ENCODE peak calls at places on chromosomes 7 and 10, in six cellular contexts. G is endothelial cell of umbilical vein, U is HCT116, C is sigmoid colon, S is GM12891, L is H1. T is an unnamed sample.

GRCh38 chr7:74305987-74306736 is 17.0 kb downstream of the CLIP2 start:
- DNase-seq in G (no peak), U (no peak), C (no peak), S (no peak), L (no peak), T (no peak)

GRCh38 chr10:123093489-123093888 is 42.3 kb upstream of the HMX3 start:
- DNase-seq in G (no peak), U (no peak), C (no peak), S (no peak), L (no peak), T (no peak)

GRCh38 chr7:155816192-155816508 is 3.9 kb upstream of the SHH start:
- DNase-seq in G (no peak), U (no peak), C (no peak), S (no peak), L (no peak), T (no peak)

GRCh38 chr7:28183627-28184026 is 3.0 kb upstream of the JAZF1 start:
- DNase-seq in G (no peak), U (no peak), C (no peak), S (no peak), L (no peak), T (no peak)

GRCh38 chr7:73704640-73705550 is 14.6 kb downstream of the STX1A start:
- DNase-seq in G (no peak), U (no peak), C (peak), S (no peak), L (no peak), T (no peak)

GRCh38 chr10:102450374-102451104 is 804 bp downstream of the C10orf95 start:
- DNase-seq in G (peak), U (peak), C (peak), S (peak), L (no peak), T (no peak)

GRCh38 chr7:129741011-129741410 is 129.5 kb downstream of the NRF1 start:
- DNase-seq in G (no peak), U (no peak), C (no peak), S (no peak), L (no peak), T (no peak)

GRCh38 chr10:81027223-81027622 is 489.5 kb downstream of the SH2D4B start:
- DNase-seq in G (no peak), U (no peak), C (no peak), S (no peak), L (no peak), T (no peak)

GRCh38 chr7:157309990-157310668 is 26.7 kb upstream of the DNAJB6 start:
- DNase-seq in G (peak), U (peak), C (no peak), S (no peak), L (peak), T (no peak)

GRCh38 chr10:76311752-76312699 is 880.6 kb downstream of the LRMDA start:
- DNase-seq in G (peak), U (peak), C (no peak), S (peak), L (no peak), T (no peak)

GRCh38 chr7:80533287-80533686 is 21.4 kb upstream of the GNAT3 start:
- DNase-seq in G (no peak), U (no peak), C (no peak), S (no peak), L (no peak), T (no peak)

GRCh38 chr7:107312418-107312817 is 143.6 kb downstream of the HBP1 start:
- DNase-seq in G (no peak), U (no peak), C (no peak), S (no peak), L (no peak), T (no peak)

GRCh38 chr7:99644436-99644835 is 27.7 kb downstream of the ZSCAN25 start:
- DNase-seq in G (no peak), U (no peak), C (no peak), S (no peak), L (no peak), T (no peak)

GRCh38 chr7:65463184-65463583 is 89.5 kb downstream of the ZNF92 start:
- DNase-seq in G (no peak), U (no peak), C (no peak), S (no peak), L (no peak), T (no peak)

GRCh38 chr10:4780782-4781181 is 45.2 kb upstream of the AKR1E2 start:
- DNase-seq in G (peak), U (no peak), C (no peak), S (no peak), L (no peak), T (no peak)

GRCh38 chr10:106082865-106083264 is 1081.6 kb downstream of the SORCS1 start:
- DNase-seq in G (no peak), U (no peak), C (no peak), S (no peak), L (no peak), T (no peak)

GRCh38 chr10:15168296-15168780 is at the start of gene NMT2:
- DNase-seq in G (peak), U (peak), C (no peak), S (peak), L (peak), T (peak)

GRCh38 chr10:71999360-72000072 is 35.3 kb downstream of the CHST3 start:
- DNase-seq in G (peak), U (no peak), C (peak), S (no peak), L (no peak), T (no peak)

GRCh38 chr10:8365935-8366911 is 311.7 kb downstream of the GATA3 start:
- DNase-seq in G (no peak), U (no peak), C (no peak), S (no peak), L (peak), T (no peak)

GRCh38 chr10:75730847-75731246 is 299.4 kb downstream of the LRMDA start:
- DNase-seq in G (no peak), U (no peak), C (no peak), S (no peak), L (no peak), T (no peak)

GRCh38 chr7:54877683-54878082 is 118.7 kb upstream of the SEC61G start:
- DNase-seq in G (no peak), U (peak), C (no peak), S (no peak), L (no peak), T (no peak)

GRCh38 chr7:141043621-141044020 is 28.9 kb upstream of the MRPS33 start:
- DNase-seq in G (no peak), U (no peak), C (no peak), S (no peak), L (no peak), T (no peak)

GRCh38 chr7:44293561-44294324 is 31.7 kb downstream of the CAMK2B start:
- DNase-seq in G (no peak), U (no peak), C (peak), S (no peak), L (no peak), T (no peak)

GRCh38 chr7:137875746-137876145 is 29.0 kb upstream of the DGKI start:
- DNase-seq in G (no peak), U (no peak), C (no peak), S (no peak), L (no peak), T (no peak)

GRCh38 chr10:93515071-93515962 is 18.9 kb downstream of the CEP55 start:
- DNase-seq in G (peak), U (no peak), C (no peak), S (no peak), L (no peak), T (no peak)

GRCh38 chr7:1012392-1013095 is 29.6 kb downstream of the CYP2W1 start:
- DNase-seq in G (no peak), U (no peak), C (no peak), S (no peak), L (no peak), T (no peak)

GRCh38 chr10:88991161-88991899 is 732 bp downstream of the FAS start:
- DNase-seq in G (peak), U (peak), C (peak), S (no peak), L (no peak), T (no peak)

GRCh38 chr7:148944935-148945934 is 61.1 kb upstream of the EZH2 start:
- DNase-seq in G (no peak), U (no peak), C (no peak), S (no peak), L (no peak), T (no peak)

GRCh38 chr10:4650572-4650971 is 175.4 kb upstream of the AKR1E2 start:
- DNase-seq in G (no peak), U (no peak), C (no peak), S (no peak), L (no peak), T (no peak)

GRCh38 chr10:123573236-123574147 is 92.7 kb upstream of the GPR26 start:
- DNase-seq in G (peak), U (peak), C (peak), S (peak), L (peak), T (no peak)

GRCh38 chr10:121639416-121639815 is 41.2 kb upstream of the FGFR2 start:
- DNase-seq in G (no peak), U (no peak), C (no peak), S (no peak), L (no peak), T (no peak)

GRCh38 chr10:133324857-133325260 is 11.8 kb downstream of the CALY start:
- DNase-seq in G (no peak), U (no peak), C (no peak), S (no peak), L (no peak), T (no peak)

GRCh38 chr7:111708072-111708471 is 145.8 kb upstream of the IMMP2L start:
- DNase-seq in G (no peak), U (no peak), C (no peak), S (no peak), L (no peak), T (no peak)

GRCh38 chr7:28432105-28432504 is 19.8 kb downstream of the CREB5 start:
- DNase-seq in G (no peak), U (no peak), C (peak), S (no peak), L (no peak), T (no peak)

GRCh38 chr10:103690281-103690680 is 165.1 kb downstream of the SH3PXD2A start:
- DNase-seq in G (no peak), U (no peak), C (no peak), S (no peak), L (no peak), T (no peak)

GRCh38 chr10:132363921-132364593 is 32.1 kb downstream of the LRRC27 start:
- DNase-seq in G (peak), U (no peak), C (peak), S (no peak), L (no peak), T (peak)

GRCh38 chr7:91164531-91164930 is 99.7 kb upstream of the FZD1 start:
- DNase-seq in G (no peak), U (no peak), C (no peak), S (no peak), L (no peak), T (no peak)

GRCh38 chr10:85603167-85603940 is 763.2 kb downstream of the GRID1 start:
- DNase-seq in G (no peak), U (no peak), C (no peak), S (no peak), L (no peak), T (peak)

DNA sequence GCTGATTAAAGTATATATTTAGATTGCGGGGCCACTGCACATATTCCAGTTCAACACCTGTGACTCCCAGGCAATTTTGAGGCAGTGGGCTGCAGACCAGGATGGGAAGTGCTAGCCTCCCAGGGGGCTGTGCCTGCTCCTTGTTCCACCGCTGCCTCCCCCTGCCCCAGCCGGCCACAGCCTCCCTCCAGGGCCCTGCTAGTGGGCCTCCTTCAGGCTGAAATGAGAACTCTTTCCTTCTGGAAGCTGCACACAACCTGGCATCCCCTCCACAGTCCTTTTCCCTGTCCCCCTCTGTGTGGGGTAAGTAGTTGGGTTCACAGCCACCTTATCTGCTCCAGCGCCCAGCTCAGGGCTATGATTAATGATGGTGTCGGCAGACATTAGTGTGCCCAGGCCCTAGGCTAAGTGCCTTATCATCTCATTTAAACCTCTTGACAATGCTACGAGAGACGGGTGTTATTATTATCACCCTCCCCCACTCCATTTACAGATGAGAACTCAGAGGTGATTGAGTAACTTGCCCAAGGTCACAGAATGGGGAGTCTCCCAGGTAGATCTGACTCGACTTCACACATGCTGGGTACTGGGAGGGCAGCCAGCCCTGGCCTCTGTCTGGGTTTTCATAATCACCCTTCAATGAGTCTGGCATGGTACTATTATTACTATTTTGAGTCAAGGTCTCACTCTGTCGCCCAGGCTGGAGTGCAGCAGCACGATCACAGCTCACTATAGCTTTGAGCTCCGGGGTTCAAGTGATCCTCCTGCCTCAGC is 10.8 kb upstream of the SFRP5 start:
- DNase-seq in G (no peak), U (no peak), C (no peak), S (no peak), L (no peak), T (no peak)
- TF ChIP-seq POLR2A in G (no peak), U (no peak), C (no peak), S (no peak), L (no peak), T (no peak)

GRCh38 chr7:3559178-3559765 is 258.2 kb downstream of the SDK1 start:
- DNase-seq in G (peak), U (no peak), C (no peak), S (no peak), L (no peak), T (no peak)

GRCh38 chr7:3558410-3558809 is 257.4 kb downstream of the SDK1 start:
- DNase-seq in G (peak), U (no peak), C (no peak), S (no peak), L (no peak), T (no peak)

GRCh38 chr7:3564231-3564630 is 263.2 kb downstream of the SDK1 start:
- DNase-seq in G (no peak), U (no peak), C (no peak), S (no peak), L (no peak), T (no peak)

GRCh38 chr7:3560495-3560894 is 259.4 kb downstream of the SDK1 start:
- DNase-seq in G (no peak), U (no peak), C (no peak), S (no peak), L (no peak), T (no peak)

DNA sequence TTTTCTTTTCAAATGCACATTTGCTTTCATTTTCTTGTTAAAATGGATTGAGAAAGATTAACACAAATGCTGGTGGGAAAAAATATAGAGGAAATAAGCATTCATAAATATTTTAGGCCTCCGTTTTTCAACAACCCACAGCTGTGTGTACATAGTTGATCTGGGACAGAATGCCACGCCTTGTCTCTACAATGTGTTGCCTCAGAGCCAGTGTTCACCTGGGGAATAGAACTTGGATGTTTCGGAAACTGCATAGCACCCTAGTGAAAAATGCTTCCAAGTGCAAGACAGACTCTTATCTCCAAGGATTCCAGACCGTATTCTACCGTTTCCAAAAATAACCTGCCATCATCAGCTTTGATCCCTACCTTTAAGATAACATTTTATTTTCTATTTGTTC is 260.9 kb downstream of the SDK1 start:
- DNase-seq in G (no peak), U (no peak), C (no peak), S (no peak), L (no peak), T (no peak)
- TF ChIP-seq POLR2AphosphoS5 in G (no peak), U (no peak), C (no peak), S (no peak), L (no peak), T (no peak)

DNA sequence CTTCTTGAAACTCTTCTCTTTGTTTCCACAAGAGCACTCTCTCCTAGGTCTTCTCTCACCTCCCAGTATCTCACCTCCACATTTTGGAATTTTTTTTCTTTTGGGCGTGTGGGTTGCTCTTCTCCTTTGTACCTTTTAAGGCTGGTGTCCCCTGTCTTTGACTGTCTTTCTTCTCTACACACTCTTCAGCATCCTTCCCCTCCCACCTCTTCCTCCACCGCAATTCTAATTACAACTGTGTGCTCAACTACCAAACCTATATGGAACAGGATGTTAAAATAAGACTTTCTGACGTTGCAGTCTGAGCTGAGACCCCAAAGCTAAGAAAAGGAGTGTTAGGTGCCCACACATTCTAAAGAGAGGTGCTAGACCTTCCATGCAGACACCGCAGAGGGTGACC is 14.0 kb upstream of the ADRB1 start:
- DNase-seq in G (no peak), U (no peak), C (no peak), S (no peak), L (no peak), T (no peak)
- TF ChIP-seq POLR2A in G (no peak), U (no peak), C (no peak), S (no peak), L (no peak), T (no peak)

DNA sequence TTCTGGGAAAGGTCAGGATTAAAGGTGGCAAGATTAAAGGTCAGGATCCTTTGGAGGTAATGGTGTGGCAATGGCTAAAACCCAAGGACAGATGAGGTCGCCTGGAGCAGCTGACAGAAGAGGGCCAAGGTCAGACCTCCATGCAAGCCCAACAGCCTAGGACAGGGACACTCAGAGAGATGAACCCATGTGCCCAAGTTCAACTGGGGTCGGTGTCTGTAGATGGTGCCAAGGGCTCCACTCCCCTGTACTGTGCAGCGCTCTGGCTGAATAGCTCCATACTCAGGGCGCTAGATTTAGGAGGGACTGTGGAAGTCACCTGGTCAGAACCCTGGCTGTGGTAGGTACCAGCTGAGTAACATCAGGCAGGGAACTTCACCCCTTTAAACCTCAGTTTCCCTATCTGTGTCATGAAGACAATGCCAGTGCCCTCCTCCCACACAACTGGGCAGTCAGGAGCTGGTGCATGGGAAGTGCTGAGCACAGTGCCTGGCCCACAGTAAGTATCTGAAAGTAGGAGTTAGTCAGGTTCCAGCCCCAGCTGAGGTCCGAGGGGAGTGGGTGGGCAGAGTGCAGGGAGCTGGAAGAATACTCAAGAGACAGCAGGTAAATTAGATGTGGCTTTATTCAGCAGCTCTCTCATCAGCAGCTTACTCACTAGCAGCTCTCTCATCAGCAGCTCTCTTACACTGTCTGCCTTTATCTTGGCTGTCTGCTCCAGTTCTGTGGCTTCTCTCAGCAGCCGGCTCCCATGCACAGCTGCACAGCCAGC is 327.1 kb downstream of the GLRX3 start:
- DNase-seq in G (no peak), U (no peak), C (peak), S (no peak), L (no peak), T (peak)
- TF ChIP-seq POLR2AphosphoS5 in G (no peak), U (no peak), C (no peak), S (no peak), L (no peak), T (no peak)